ENCODE peak calls at places on chromosomes 1 and 21, in seven cellular contexts. A, E, S, P, I, Y and K are unnamed samples.

GRCh38 chr1:8871965-8872399 is 6.5 kb downstream of the ENO1 start:
- DNase-seq in A (no peak), E (peak; percentile 38), S (no peak), P (peak; percentile 44), I (no peak), Y (no peak), K (no peak)

GRCh38 chr21:44765231-44766013 is 36.2 kb downstream of the UBE2G2 start:
- DNase-seq in A (no peak), E (no peak), S (no peak), P (peak; percentile 34), I (no peak), Y (no peak), K (no peak)

GRCh38 chr1:109989656-109990653 is 5.4 kb downstream of the AHCYL1 start:
- DNase-seq in A (no peak), E (no peak), S (no peak), P (no peak), I (no peak), Y (no peak), K (peak; percentile 40)

GRCh38 chr1:93681549-93682412 is at the start of gene BCAR3:
- DNase-seq in A (no peak), E (peak; percentile 73), S (no peak), P (peak; percentile 75), I (no peak), Y (peak; percentile 88), K (peak; percentile 83)

GRCh38 chr1:921011-921837 is 2.5 kb upstream of the SAMD11 start:
- DNase-seq in A (peak; percentile 29), E (peak; percentile 68), S (peak; percentile 12), P (peak; percentile 76), I (no peak), Y (peak; percentile 92), K (peak; percentile 69)

GRCh38 chr1:151213560-151213959 is 15.2 kb downstream of the PIP5K1A start:
- DNase-seq in A (no peak), E (no peak), S (no peak), P (peak; percentile 52), I (no peak), Y (no peak), K (no peak)

GRCh38 chr1:110673805-110674336 is 869 bp downstream of the KCNA3 start:
- DNase-seq in A (no peak), E (no peak), S (no peak), P (no peak), I (no peak), Y (no peak), K (no peak)

GRCh38 chr1:165075725-165076370 is 280.7 kb downstream of the LMX1A start:
- DNase-seq in A (no peak), E (peak; percentile 20), S (no peak), P (peak; percentile 60), I (no peak), Y (peak; percentile 53), K (peak; percentile 35)

GRCh38 chr1:101259744-101260148 is 22.9 kb downstream of the S1PR1 start:
- DNase-seq in A (no peak), E (peak; percentile 71), S (no peak), P (peak; percentile 90), I (peak; percentile 45), Y (no peak), K (peak; percentile 73)

GRCh38 chr21:36624105-36624504 is 74.8 kb upstream of the SIM2 start:
- DNase-seq in A (no peak), E (no peak), S (no peak), P (no peak), I (no peak), Y (no peak), K (no peak)

GRCh38 chr1:45348966-45349677 is 8.9 kb upstream of the MUTYH start:
- DNase-seq in A (no peak), E (no peak), S (no peak), P (no peak), I (no peak), Y (no peak), K (no peak)

GRCh38 chr1:231264642-231265041 is 23.6 kb downstream of the GNPAT start:
- DNase-seq in A (no peak), E (no peak), S (no peak), P (no peak), I (no peak), Y (no peak), K (no peak)

GRCh38 chr1:204286841-204287387 is 72.8 kb downstream of the PLEKHA6 start:
- DNase-seq in A (no peak), E (no peak), S (no peak), P (no peak), I (no peak), Y (peak; percentile 50), K (no peak)

GRCh38 chr1:240363315-240363714 is 248.6 kb downstream of the GREM2 start:
- DNase-seq in A (no peak), E (no peak), S (no peak), P (no peak), I (no peak), Y (no peak), K (no peak)
- TF ChIP-seq CTCF in A (no peak), E (no peak), S (no peak), P (no peak), I (no peak), Y (no peak), K (no peak)

DNA sequence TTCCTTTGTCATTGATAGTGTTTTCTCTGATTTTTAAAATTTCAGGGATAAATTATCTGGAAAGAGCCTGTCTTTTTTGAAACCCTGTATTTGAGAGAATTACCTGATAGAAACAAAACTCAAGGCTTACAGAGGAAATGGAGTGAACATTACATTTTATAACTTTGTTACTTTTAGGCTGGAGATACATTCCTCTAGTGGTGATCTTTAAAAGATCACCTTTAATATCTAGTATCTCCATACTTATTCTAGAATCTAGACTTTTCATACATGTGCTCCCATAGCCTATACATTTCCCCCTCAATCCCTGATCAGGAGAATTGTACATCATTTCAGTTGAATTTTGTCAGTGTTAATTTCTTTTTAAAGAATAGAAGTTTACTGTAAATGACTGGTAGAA is 33.6 kb downstream of the RASAL2 start:
- DNase-seq in A (no peak), E (no peak), S (no peak), P (no peak), I (no peak), Y (no peak), K (no peak)
- H3K4me3 ChIP-seq in A (no peak overlapping the region), E (no peak overlapping the region), S (no peak overlapping the region), P (no peak overlapping the region), I (no peak overlapping the region), Y (no peak overlapping the region), K (no peak overlapping the region)

GRCh38 chr21:41369105-41369914 is 7.5 kb downstream of the MX2 start:
- DNase-seq in A (no peak), E (no peak), S (no peak), P (peak; percentile 7), I (no peak), Y (peak; percentile 59), K (peak; percentile 17)
- TF ChIP-seq CTCF in A (peak; percentile 29), E (no peak), S (peak; percentile 25), P (peak; percentile 15), I (no peak), Y (peak; percentile 36), K (peak; percentile 21)

DNA sequence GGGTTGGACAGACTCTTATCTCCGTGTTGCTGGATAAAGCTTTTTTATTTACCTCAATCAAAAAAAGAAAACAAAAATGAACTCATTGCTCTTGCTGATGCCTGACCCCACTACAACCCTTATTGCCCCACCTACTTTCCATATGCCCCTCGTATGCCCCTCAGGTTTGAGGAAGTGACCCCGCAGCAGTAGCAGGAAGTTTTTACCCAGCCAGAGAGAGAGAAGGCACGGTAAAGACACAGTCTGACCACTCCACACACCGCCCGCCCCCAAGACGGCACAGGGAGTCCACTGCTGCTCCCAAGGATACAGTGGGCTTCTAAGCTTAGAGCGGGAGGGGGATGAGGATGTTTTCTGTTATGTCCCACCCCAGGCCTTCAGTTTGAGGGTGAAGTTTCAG is 9.8 kb downstream of the PLEKHO1 start:
- DNase-seq in A (no peak), E (no peak), S (no peak), P (peak; percentile 45), I (no peak), Y (no peak), K (no peak)
- H3K4me3 ChIP-seq in A (no peak overlapping the region), E (no peak overlapping the region), S (peak overlapping the region; percentile 15), P (no peak overlapping the region), I (no peak overlapping the region), Y (no peak overlapping the region), K (no peak overlapping the region)

GRCh38 chr1:3776231-3777030 is 3.9 kb downstream of the SMIM1 start:
- DNase-seq in A (no peak), E (no peak), S (no peak), P (no peak), I (no peak), Y (no peak), K (no peak)

GRCh38 chr1:3774503-3775247 is 2.1 kb downstream of the SMIM1 start:
- DNase-seq in A (no peak), E (no peak), S (no peak), P (peak; percentile 30), I (no peak), Y (no peak), K (peak; percentile 21)

GRCh38 chr1:3775248-3775497 is 2.6 kb downstream of the SMIM1 start:
- DNase-seq in A (no peak), E (no peak), S (no peak), P (no peak), I (no peak), Y (no peak), K (no peak)

GRCh38 chr1:3777078-3777547 is 4.6 kb downstream of the SMIM1 start:
- DNase-seq in A (no peak), E (no peak), S (no peak), P (no peak), I (no peak), Y (no peak), K (no peak)

DNA sequence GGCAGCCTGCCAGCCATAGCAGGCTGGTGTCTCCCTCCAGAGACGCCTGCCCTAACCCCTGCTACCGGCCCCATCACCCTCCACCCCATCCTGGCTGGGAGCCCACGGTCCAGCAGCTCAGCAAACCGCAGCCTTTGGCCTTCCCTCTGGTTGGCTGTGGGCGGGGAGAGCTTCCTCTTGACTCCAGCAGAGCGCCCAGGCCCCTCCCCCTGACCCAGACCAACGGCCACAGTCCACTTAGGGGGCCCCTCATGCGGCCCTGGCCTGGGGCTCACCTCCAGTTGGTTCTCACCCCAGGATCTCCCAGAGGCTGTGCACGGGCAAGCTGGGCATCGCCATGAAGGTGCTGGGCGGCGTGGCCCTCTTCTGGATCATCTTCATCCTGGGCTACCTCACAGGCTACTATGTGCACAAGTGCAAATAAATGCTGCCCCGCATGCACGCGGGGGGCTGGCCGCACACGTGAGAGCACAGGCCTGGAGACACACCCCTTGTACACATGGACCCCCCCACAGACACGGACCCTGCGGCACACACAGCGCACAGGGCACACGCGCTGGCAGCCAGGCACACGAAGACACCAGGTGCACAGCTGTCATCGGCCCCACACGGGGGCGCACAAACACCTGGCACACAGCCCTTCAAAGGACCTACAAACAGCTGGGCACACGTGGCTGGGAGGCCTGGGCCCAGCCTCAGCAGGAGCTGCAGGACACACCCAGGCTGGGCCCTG is 3.1 kb downstream of the SMIM1 start:
- DNase-seq in A (peak; percentile 31), E (peak; percentile 71), S (no peak), P (peak; percentile 75), I (no peak), Y (peak; percentile 78), K (peak; percentile 33)
- TF ChIP-seq CTCF in A (no peak), E (no peak), S (peak; percentile 77), P (no peak), I (no peak), Y (peak; percentile 28), K (no peak)

GRCh38 chr1:2489615-2490014 is 13.5 kb downstream of the PLCH2 start:
- DNase-seq in A (no peak), E (no peak), S (no peak), P (no peak), I (no peak), Y (no peak), K (no peak)
- H3K4me3 ChIP-seq in A (no peak overlapping the region), E (no peak overlapping the region), S (no peak overlapping the region), P (no peak overlapping the region), I (no peak overlapping the region), Y (no peak overlapping the region), K (no peak overlapping the region)